ENCODE peak calls at places on chromosomes 16 and 17, in four cellular contexts. M, N, U and A are unnamed samples.

GRCh38 chr17:82493517-82493840 is 26.1 kb upstream of the FOXK2 start:
- DNase-seq in M (no peak), N (no peak), U (no peak), A (no peak)

GRCh38 chr17:33033176-33033575 is 41.5 kb downstream of the SPACA3 start:
- DNase-seq in U (no peak), N (no peak), M (no peak), A (no peak)

GRCh38 chr17:19470529-19471261 is 59.7 kb downstream of the RNF112 start:
- DNase-seq in M (no peak), U (no peak), N (peak), A (no peak)

GRCh38 chr17:27320222-27320560 is 26.3 kb downstream of the WSB1 start:
- DNase-seq in M (no peak), U (no peak), N (no peak), A (no peak)

GRCh38 chr16:19503461-19504075 is 18.3 kb downstream of the GDE1 start:
- DNase-seq in N (peak), U (no peak), M (no peak), A (no peak)

GRCh38 chr17:82963104-82963950 is 116.1 kb upstream of the METRNL start:
- DNase-seq in U (peak), N (peak), M (peak), A (peak)

GRCh38 chr17:33506889-33507650 is 214.0 kb upstream of the ASIC2 start:
- DNase-seq in M (no peak), U (no peak), N (no peak), A (no peak)

GRCh38 chr17:38706625-38707298 is 1.7 kb downstream of the MLLT6 start:
- DNase-seq in M (no peak), N (no peak), U (no peak), A (no peak)

GRCh38 chr16:79286646-79287423 is 313.7 kb downstream of the MAF start:
- DNase-seq in U (peak), N (peak), M (no peak), A (peak)

GRCh38 chr17:81821603-81822311 is 11.3 kb downstream of the MCRIP1 start:
- DNase-seq in U (no peak), N (peak), M (no peak), A (no peak)

GRCh38 chr16:2226245-2226793 is 2.9 kb downstream of the E4F1 start:
- DNase-seq in N (peak), M (no peak), U (no peak), A (no peak)

GRCh38 chr16:4218202-4218601 is 23.7 kb downstream of the SRL start:
- DNase-seq in N (no peak), M (no peak), U (no peak), A (no peak)

GRCh38 chr17:16439867-16440351 is 24.5 kb downstream of the TRPV2 start:
- DNase-seq in M (no peak), N (peak), U (no peak), A (peak)

GRCh38 chr17:19415806-19416775 is 5.1 kb downstream of the RNF112 start:
- DNase-seq in M (no peak), U (no peak), N (no peak), A (no peak)

GRCh38 chr16:66364117-66364958 is 2.2 kb upstream of the CDH5 start:
- DNase-seq in M (no peak), N (no peak), U (no peak), A (no peak)

GRCh38 chr17:60604686-60605334 is 4.8 kb downstream of the PPM1D start:
- DNase-seq in N (peak), U (no peak), M (no peak), A (no peak)

GRCh38 chr17:76682306-76682705 is 28.5 kb downstream of the MXRA7 start:
- DNase-seq in U (no peak), M (no peak), N (peak), A (no peak)

GRCh38 chr17:40035162-40035559 is 19.0 kb downstream of the MED24 start:
- DNase-seq in U (no peak), N (no peak), M (no peak), A (no peak)

GRCh38 chr17:68972119-68972704 is 17.0 kb upstream of the ABCA8 start:
- DNase-seq in U (no peak), N (peak), M (no peak), A (no peak)

GRCh38 chr17:43758086-43758485 is 505 bp downstream of the SOST start:
- DNase-seq in M (no peak), U (no peak), N (no peak), A (no peak)